ENCODE peak calls at places on chromosome 22, in seven cellular contexts. U is naive thymus-derived CD4-positive, alpha-beta T cell; B is globus pallidus; Q is NCI-H2227 treated with DMSO at 0.1 percent for 48 hours; H is stimulated activated CD4-positive, alpha-beta T cell treated with anti-CD3 and anti-CD28 coated beads, Interleukin-2, amount 100 ng/mL, for 48 hours; S is GM12878; L is activated CD8-positive, alpha-beta T cell treated with anti-CD3 and anti-CD28 coated beads, Interleukin-2, amount 10 ng/mL, durations not matched to agents 7 days and 5 days. Z is an unnamed sample.

GRCh38 chr22:36617694-36618522 is 85.6 kb downstream of the CACNG2 start:
- DNase-seq in U (no peak), B (no peak), Q (no peak), H (no peak), S (no peak), L (no peak), Z (no peak)

GRCh38 chr22:35480627-35481565 is 59.7 kb upstream of the RASD2 start:
- DNase-seq in U (no peak), B (no peak), Q (no peak), H (no peak), S (no peak), L (no peak), Z (no peak)

GRCh38 chr22:43273902-43274484 is 69.2 kb downstream of the SCUBE1 start:
- DNase-seq in U (peak), B (peak), Q (peak), H (peak), S (peak), L (peak), Z (peak)

GRCh38 chr22:48751539-48752437 is 1075.9 kb downstream of the BRD1 start:
- DNase-seq in U (no peak), B (no peak), Q (no peak), H (no peak), S (no peak), L (peak), Z (no peak)

GRCh38 chr22:48276933-48277867 is 1514.8 kb downstream of the TBC1D22A start:
- DNase-seq in U (no peak), B (peak), Q (no peak), H (no peak), S (no peak), L (no peak), Z (no peak)

GRCh38 chr22:20568502-20569058 is 61.2 kb downstream of the MED15 start:
- DNase-seq in U (no peak), B (no peak), Q (no peak), H (no peak), S (no peak), L (no peak), Z (no peak)

GRCh38 chr22:43249789-43250188 is 62.9 kb upstream of the TTLL12 start:
- DNase-seq in U (no peak), B (no peak), Q (no peak), H (no peak), S (no peak), L (no peak), Z (no peak)

GRCh38 chr22:39308614-39309363 is 10.6 kb downstream of the RPL3 start:
- DNase-seq in U (no peak), B (no peak), Q (no peak), H (no peak), S (no peak), L (no peak), Z (peak)

GRCh38 chr22:50271519-50271970 is 1.4 kb upstream of the MAPK11 start:
- DNase-seq in U (peak), B (no peak), Q (peak), H (peak), S (no peak), L (peak), Z (peak)

GRCh38 chr22:25013634-25014033 is 61.1 kb downstream of the KIAA1671 start:
- DNase-seq in U (no peak), B (no peak), Q (no peak), H (no peak), S (no peak), L (no peak), Z (no peak)

GRCh38 chr22:38835888-38836301 is 7.9 kb downstream of the NPTXR start:
- DNase-seq in U (no peak), B (no peak), Q (no peak), H (no peak), S (no peak), L (no peak), Z (no peak)

GRCh38 chr22:24270556-24271405 is at the start of gene SPECC1L:
- DNase-seq in U (peak), B (peak), Q (peak), H (peak), S (peak), L (peak), Z (peak)

GRCh38 chr22:37627545-37627944 is 11.9 kb upstream of the SH3BP1 start:
- DNase-seq in U (peak), B (no peak), Q (no peak), H (no peak), S (no peak), L (peak), Z (no peak)

GRCh38 chr22:24049978-24050377 is 38.9 kb downstream of the CABIN1 start:
- DNase-seq in U (no peak), B (no peak), Q (no peak), H (no peak), S (no peak), L (no peak), Z (no peak)

GRCh38 chr22:33875316-33875715 is 45.0 kb downstream of the LARGE1 start:
- DNase-seq in U (no peak), B (no peak), Q (no peak), H (no peak), S (no peak), L (no peak), Z (no peak)

GRCh38 chr22:39392341-39392948 is 7.1 kb upstream of the TAB1 start:
- DNase-seq in U (no peak), B (no peak), Q (no peak), H (no peak), S (no peak), L (no peak), Z (no peak)

GRCh38 chr22:42994917-42995562 is 19.9 kb downstream of the PACSIN2 start:
- DNase-seq in U (no peak), B (peak), Q (no peak), H (no peak), S (peak), L (no peak), Z (peak)

GRCh38 chr22:41479671-41480396 is 10.9 kb downstream of the ACO2 start:
- DNase-seq in U (no peak), B (peak), Q (peak), H (no peak), S (no peak), L (no peak), Z (no peak)

GRCh38 chr22:20571531-20572007 is 64.2 kb downstream of the MED15 start:
- DNase-seq in U (peak), B (no peak), Q (no peak), H (peak), S (no peak), L (peak), Z (peak)

GRCh38 chr22:43796567-43796966 is 15.5 kb downstream of the EFCAB6 start:
- DNase-seq in U (no peak), B (peak), Q (no peak), H (no peak), S (no peak), L (no peak), Z (peak)

GRCh38 chr22:46259374-46259773 is 3.8 kb downstream of the PKDREJ start:
- DNase-seq in U (no peak), B (no peak), Q (no peak), H (no peak), S (no peak), L (no peak), Z (no peak)

GRCh38 chr22:43837666-43838065 is 24.6 kb downstream of the SULT4A1 start:
- DNase-seq in U (no peak), B (no peak), Q (no peak), H (no peak), S (no peak), L (no peak), Z (no peak)

GRCh38 chr22:27401321-27401720 is 400.2 kb downstream of the MN1 start:
- DNase-seq in U (no peak), B (no peak), Q (no peak), H (no peak), S (no peak), L (no peak), Z (no peak)